ENCODE peak calls at places on chromosomes 5 and 9, in four cellular contexts. I is WTC11, Q is HepG2, Z is K562. C is an unnamed sample.

GRCh38 chr5:82313016-82313415 is 34.9 kb upstream of the RPS23 start:
- DNase-seq in I (no peak), Q (no peak), Z (no peak), C (no peak)

GRCh38 chr5:115179959-115180709 is 10.4 kb upstream of the TRIM36 start:
- DNase-seq in I (peak), Q (no peak), Z (no peak), C (peak)

GRCh38 chr9:27468450-27469110 is 55.5 kb upstream of the IFNK start:
- DNase-seq in I (no peak), Q (no peak), Z (no peak), C (no peak)

GRCh38 chr5:150763023-150763793 is 4.4 kb upstream of the DCTN4 start:
- DNase-seq in I (no peak), Q (peak), Z (peak), C (no peak)

GRCh38 chr5:40734986-40735385 is 20.8 kb downstream of the TTC33 start:
- DNase-seq in I (no peak), Q (no peak), Z (no peak), C (no peak)

GRCh38 chr5:142411656-142412425 is 87.0 kb upstream of the SPRY4 start:
- DNase-seq in I (no peak), Q (peak), Z (no peak), C (no peak)

GRCh38 chr9:136254381-136255165 is 9.0 kb upstream of the QSOX2 start:
- DNase-seq in I (no peak), Q (no peak), Z (peak), C (no peak)

GRCh38 chr5:44267909-44268308 is 121.3 kb downstream of the FGF10 start:
- DNase-seq in I (no peak), Q (no peak), Z (no peak), C (no peak)

GRCh38 chr9:9753266-9753665 is 859.5 kb downstream of the PTPRD start:
- DNase-seq in I (no peak), Q (no peak), Z (no peak), C (no peak)

GRCh38 chr5:91332267-91333044 is 50.7 kb downstream of the ARRDC3 start:
- DNase-seq in I (no peak), Q (peak), Z (peak), C (no peak)

GRCh38 chr5:125186911-125187375 is 440.5 kb upstream of the ZNF608 start:
- DNase-seq in I (no peak), Q (no peak), Z (no peak), C (no peak)

GRCh38 chr5:116525680-116526079 is 48.9 kb downstream of the SEMA6A start:
- DNase-seq in I (no peak), Q (no peak), Z (no peak), C (no peak)

GRCh38 chr5:32810812-32811211 is 99.7 kb downstream of the NPR3 start:
- DNase-seq in I (no peak), Q (no peak), Z (no peak), C (no peak)

GRCh38 chr9:130114741-130115140 is 57.5 kb upstream of the NCS1 start:
- DNase-seq in I (no peak), Q (no peak), Z (no peak), C (no peak)

GRCh38 chr9:88874391-88874790 is 116.9 kb upstream of the S1PR3 start:
- DNase-seq in I (no peak), Q (peak), Z (peak), C (no peak)

GRCh38 chr9:122005597-122005996 is 87.5 kb downstream of the TTLL11 start:
- DNase-seq in I (no peak), Q (no peak), Z (no peak), C (peak)

GRCh38 chr5:91867799-91868198 is 484.7 kb upstream of the ARRDC3 start:
- DNase-seq in I (no peak), Q (no peak), Z (no peak), C (no peak)

GRCh38 chr5:69522035-69522434 is 29.4 kb downstream of the OCLN start:
- DNase-seq in I (no peak), Q (no peak), Z (no peak), C (no peak)

GRCh38 chr5:69512740-69513260 is 20.2 kb downstream of the OCLN start:
- DNase-seq in I (no peak), Q (no peak), Z (no peak), C (no peak)

GRCh38 chr5:69519285-69519684 is 26.7 kb downstream of the OCLN start:
- DNase-seq in I (no peak), Q (no peak), Z (no peak), C (no peak)

DNA sequence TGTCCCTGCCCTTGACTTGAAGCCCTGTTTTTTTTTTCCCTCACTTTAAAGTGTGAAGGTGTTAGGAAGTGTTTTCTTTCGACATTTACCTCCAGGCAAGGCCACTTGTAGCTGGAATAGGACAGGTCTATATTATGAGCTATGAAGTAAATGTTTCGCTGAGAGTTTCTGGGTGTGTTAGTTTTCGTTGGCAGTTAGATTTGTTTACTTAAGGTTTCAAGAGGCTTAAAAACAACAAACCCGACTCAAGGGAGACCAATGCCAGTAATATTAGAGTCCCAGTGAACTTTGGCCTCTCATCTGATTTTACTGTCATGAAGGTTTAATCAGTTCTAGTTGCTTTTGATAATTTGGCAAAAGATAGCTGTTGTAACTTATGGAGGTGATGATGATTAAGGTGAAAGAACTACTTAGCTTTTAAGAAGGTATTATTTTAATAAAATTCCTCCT is 25.2 kb downstream of the OCLN start:
- DNase-seq in I (no peak), Q (peak), Z (no peak), C (peak)
- TF ChIP-seq ELF4 in I (no peak), Q (no peak), Z (no peak), C (no peak)

GRCh38 chr5:122141751-122142150 is 12.4 kb downstream of the ZNF474 start:
- DNase-seq in I (no peak), Q (no peak), Z (no peak), C (no peak)

GRCh38 chr5:122144236-122144635 is 14.9 kb downstream of the ZNF474 start:
- DNase-seq in I (no peak), Q (no peak), Z (no peak), C (no peak)

GRCh38 chr5:122145906-122146305 is 16.6 kb downstream of the ZNF474 start:
- DNase-seq in I (no peak), Q (no peak), Z (no peak), C (no peak)

GRCh38 chr5:122140900-122141299 is 11.6 kb downstream of the ZNF474 start:
- DNase-seq in I (no peak), Q (no peak), Z (no peak), C (no peak)

DNA sequence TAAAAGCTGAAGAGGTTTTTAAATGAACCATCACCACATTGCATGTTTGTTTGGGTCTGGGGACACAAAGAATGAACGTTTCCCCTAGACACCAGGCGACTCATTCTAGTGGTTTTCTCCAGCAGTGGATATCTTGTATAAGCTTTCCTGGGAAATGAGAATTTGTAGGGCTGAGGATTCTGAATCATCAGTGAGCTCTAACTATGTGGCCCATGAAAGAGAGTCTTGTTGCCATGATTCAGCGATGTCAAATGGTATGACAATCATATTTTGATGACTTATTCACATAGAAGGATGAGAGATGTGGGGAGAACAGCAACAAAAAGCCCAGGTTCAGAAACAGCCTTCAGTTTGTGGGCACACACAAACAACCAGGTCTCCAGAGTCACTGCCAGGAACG is 13.1 kb downstream of the ZNF474 start:
- DNase-seq in I (no peak), Q (no peak), Z (no peak), C (no peak)
- TF ChIP-seq SP1 in I (no peak), Q (no peak), Z (no peak), C (no peak)

GRCh38 chr9:14251146-14252071 is 62.5 kb downstream of the NFIB start:
- DNase-seq in I (peak), Q (peak), Z (no peak), C (no peak)
- TF ChIP-seq ELF4 in I (no peak), Q (no peak), Z (no peak), C (no peak)

GRCh38 chr5:76622973-76623596 is at the start of gene F2RL2:
- DNase-seq in I (no peak), Q (no peak), Z (peak), C (peak)
- TF ChIP-seq SP1 in I (no peak), Q (no peak), Z (no peak), C (no peak)

DNA sequence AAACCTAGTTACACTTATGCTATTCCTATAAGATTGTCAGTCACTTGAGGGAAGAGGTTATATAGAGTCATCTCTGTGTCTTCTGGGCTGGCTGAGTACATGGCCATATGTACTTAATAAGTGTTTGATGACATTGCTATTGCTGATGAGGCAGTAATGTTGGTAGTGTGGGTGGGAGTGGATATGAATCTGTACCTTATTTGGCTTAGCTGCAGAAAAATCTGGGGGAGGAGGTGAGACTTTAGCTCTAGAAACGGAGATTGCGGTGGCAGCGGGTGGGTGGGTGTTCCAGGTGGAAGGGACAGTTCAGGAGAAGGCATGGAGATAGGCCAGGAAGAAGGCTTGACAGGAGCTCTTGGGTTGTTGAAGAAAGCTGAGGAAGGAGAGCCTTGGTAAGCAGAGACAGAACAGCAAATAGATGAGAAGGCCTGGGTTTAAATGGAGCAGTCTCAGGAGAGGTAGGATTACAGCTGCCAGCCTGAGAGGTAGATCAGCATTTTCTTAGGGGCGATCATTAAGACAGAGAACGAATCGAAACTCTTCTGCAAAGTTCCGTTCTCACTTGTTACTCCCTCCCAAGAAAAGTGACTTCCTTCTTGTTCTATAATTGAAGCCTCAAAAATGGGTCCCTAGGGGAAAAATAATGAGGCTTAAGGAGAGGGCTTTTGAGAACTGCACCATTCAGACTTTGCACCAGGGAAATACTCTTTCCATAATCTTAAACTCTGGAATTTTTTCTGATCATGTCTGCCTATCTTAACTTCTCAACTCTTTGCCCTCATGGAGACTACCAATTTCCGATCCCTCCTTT is 160.5 kb downstream of the UNC13B start:
- DNase-seq in I (no peak), Q (no peak), Z (no peak), C (no peak)
- TF ChIP-seq ELF4 in I (no peak), Q (no peak), Z (no peak), C (no peak)

DNA sequence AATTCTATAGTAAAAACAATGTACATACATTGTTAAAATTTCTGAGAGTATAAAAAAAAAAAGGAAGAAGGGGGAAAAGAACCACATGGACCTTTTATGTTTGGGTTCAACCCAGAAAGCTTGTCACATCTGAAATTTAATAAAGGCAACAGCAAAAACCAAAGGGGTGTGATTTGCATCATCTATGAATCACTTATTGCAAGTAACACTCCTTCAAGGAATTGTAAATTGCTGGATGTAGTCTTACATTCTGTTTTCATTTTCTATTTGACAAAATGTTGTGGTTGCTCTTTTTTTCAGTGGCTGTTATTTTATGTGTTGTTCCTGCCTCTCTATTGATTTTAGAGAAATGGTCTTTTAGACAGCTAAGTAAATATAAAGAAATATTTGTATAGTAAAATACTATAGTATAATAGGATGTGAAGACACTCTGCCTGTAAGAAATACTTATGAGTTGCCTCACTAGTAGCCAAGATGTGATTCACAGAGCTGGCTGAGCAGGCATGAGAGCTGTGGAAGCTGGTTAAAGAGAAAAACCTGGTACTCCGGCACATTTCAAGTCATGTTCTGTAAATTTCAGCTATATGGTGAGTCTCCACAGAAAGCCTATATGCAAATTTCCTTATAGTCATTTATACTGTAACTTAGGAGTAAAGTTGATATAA is 131.1 kb upstream of the CNTLN start:
- DNase-seq in I (no peak), Q (no peak), Z (no peak), C (no peak)
- TF ChIP-seq SP1 in I (no peak), Q (no peak), Z (no peak), C (no peak)

DNA sequence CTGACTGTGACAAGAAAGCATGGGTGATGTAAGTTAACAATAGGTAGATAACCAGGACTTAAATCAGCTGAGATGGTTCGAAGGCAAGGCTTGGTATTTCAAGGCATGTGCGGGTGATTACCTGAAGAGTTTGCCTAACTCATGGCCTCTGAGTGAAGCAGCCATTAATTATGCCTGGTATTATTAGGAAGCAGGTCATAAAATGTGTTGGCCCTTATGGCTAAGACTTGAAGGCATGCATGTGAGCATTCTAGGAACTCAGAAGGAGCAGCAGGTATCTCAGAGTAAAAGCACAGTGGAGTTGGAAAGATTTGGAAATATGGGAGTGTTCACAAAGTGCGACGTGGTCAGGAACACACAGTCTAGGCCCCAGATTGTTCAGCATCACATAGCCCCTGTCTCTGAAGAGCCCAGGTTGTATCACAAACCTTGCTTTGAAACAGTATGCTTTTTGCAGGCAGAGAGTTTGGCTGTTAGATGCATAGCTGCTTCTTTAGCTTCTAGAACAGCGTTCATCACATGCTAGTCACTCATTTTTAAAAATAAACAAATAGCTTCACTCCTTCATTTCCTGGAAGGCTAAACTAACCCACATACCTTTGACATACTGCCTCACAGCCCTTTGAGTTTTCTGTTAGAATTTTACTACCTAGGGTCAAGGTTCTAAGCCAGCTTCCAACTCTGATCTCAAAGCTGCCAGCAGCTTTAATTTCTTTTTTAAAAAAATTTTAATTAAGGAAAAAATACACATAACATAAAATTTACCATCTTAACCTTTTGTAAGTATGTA is 2.1 kb downstream of the HEXB start:
- DNase-seq in I (no peak), Q (no peak), Z (no peak), C (no peak)
- TF ChIP-seq ELF4 in I (no peak), Q (no peak), Z (no peak), C (no peak)

GRCh38 chr5:180098526-180098925 is 27.0 kb upstream of the RNF130 start:
- DNase-seq in I (no peak), Q (no peak), Z (no peak), C (no peak)
- TF ChIP-seq SP1 in I (no peak), Q (no peak), Z (no peak), C (no peak)

C was measured in HEK293T.